ENCODE peak calls at places on chromosomes 13 and 19, in six cellular contexts. I, X, O, W, A and E are unnamed samples.

GRCh38 chr13:110497003-110497402 is 64.5 kb downstream of the RAB20 start:
- DNase-seq in X (no peak), W (no peak), A (no peak), O (no peak), I (no peak), E (no peak)

GRCh38 chr13:79593611-79594275 is 112.8 kb downstream of the NDFIP2 start:
- DNase-seq in X (no peak), O (peak; percentile 92), I (no peak), W (no peak), A (no peak), E (no peak)

GRCh38 chr13:97892717-97893116 is 60.8 kb upstream of the IPO5 start:
- DNase-seq in X (no peak), O (peak; percentile 52), A (no peak), W (peak; percentile 6), I (peak; percentile 6), E (no peak)

GRCh38 chr13:114049026-114049425 is 75.2 kb upstream of the C13orf46 start:
- DNase-seq in A (no peak), I (no peak), X (peak; percentile 59), O (no peak), W (no peak), E (peak; percentile 84)

GRCh38 chr13:29937836-29938235 is 87.4 kb upstream of the UBL3 start:
- DNase-seq in I (no peak), W (peak; percentile 10), X (no peak), O (no peak), A (no peak), E (no peak)

GRCh38 chr13:31538067-31539042 is 201.0 kb upstream of the RXFP2 start:
- DNase-seq in O (peak; percentile 48), X (peak; percentile 25), A (no peak), W (peak; percentile 46), I (peak; percentile 6), E (peak; percentile 13)

GRCh38 chr19:3986260-3987041 is 1.2 kb upstream of the EEF2 start:
- DNase-seq in A (no peak), W (peak; percentile 90), O (peak; percentile 76), I (no peak), X (peak; percentile 77), E (peak; percentile 70)

GRCh38 chr13:90205911-90206310 is 1141.6 kb upstream of the MIR17HG start:
- DNase-seq in I (no peak), X (no peak), A (peak; percentile 61), O (no peak), W (no peak), E (no peak)

GRCh38 chr19:13902993-13903555 is 2.8 kb downstream of the BRME1 start:
- DNase-seq in X (no peak), W (peak; percentile 48), A (no peak), I (no peak), O (no peak), E (no peak)

GRCh38 chr13:25753976-25754375 is 297.8 kb downstream of the SHISA2 start:
- DNase-seq in X (no peak), W (no peak), I (no peak), O (no peak), A (peak; percentile 75), E (no peak)

GRCh38 chr19:31639306-31639705 is 290.1 kb upstream of the TSHZ3 start:
- DNase-seq in I (no peak), O (peak; percentile 85), W (no peak), X (no peak), A (no peak), E (no peak)

GRCh38 chr13:61275251-61275650 is 140.4 kb downstream of the PCDH20 start:
- DNase-seq in X (no peak), O (no peak), W (no peak), I (no peak), A (no peak), E (no peak)

GRCh38 chr19:2488942-2489731 is 13.2 kb downstream of the GADD45B start:
- DNase-seq in O (peak; percentile 48), A (peak; percentile 88), X (peak; percentile 55), W (peak; percentile 81), I (no peak), E (peak; percentile 73)